ENCODE peak calls at places on chromosome 1, in nine cellular contexts. G is activated T-cell treated with anti-CD3 and anti-CD28 coated beads for 24 hours; Y is HT1080; F is activated naive CD8-positive, alpha-beta T cell treated with anti-CD3 and anti-CD28 coated beads, Interleukin-2, amount 50 U/mL, for 16 hours; D is anterior cingulate cortex; U is HuH-7.5; C is dermis microvascular lymphatic vessel endothelial cell; Z is activated CD4-positive, alpha-beta T cell treated with anti-CD3 and anti-CD28 coated beads, Interleukin-2, amount 10 ng/mL, durations not matched to agents 24 days and 14 days; A is stimulated activated naive CD4-positive, alpha-beta T cell treated with Interleukin-2 at 50 U/mL for 16 hours. E is an unnamed sample.

GRCh38 chr1:228263636-228264035 is 55.8 kb downstream of the OBSCN start:
- DNase-seq in G (no peak), Y (no peak), F (no peak), D (no peak), U (no peak), C (no peak), Z (no peak), A (no peak), E (no peak)

GRCh38 chr1:13948851-13949490 is 249.0 kb downstream of the PRDM2 start:
- DNase-seq in G (no peak), Y (no peak), F (no peak), D (no peak), U (no peak), C (no peak), Z (no peak), A (no peak), E (no peak)

GRCh38 chr1:193406901-193407300 is 220.5 kb upstream of the B3GALT2 start:
- DNase-seq in G (no peak), Y (peak; percentile 46), F (no peak), D (no peak), U (no peak), C (peak; percentile 61), Z (peak; percentile 70), A (no peak), E (no peak)

GRCh38 chr1:115089443-115090340 is at the start of gene TSPAN2:
- DNase-seq in G (peak; percentile 20), Y (no peak), F (no peak), D (no peak), U (peak; percentile 40), C (peak; percentile 32), Z (peak; percentile 81), A (peak; percentile 37), E (no peak)

GRCh38 chr1:7783178-7783711 is 846 bp upstream of the PER3 start:
- DNase-seq in G (peak; percentile 16), Y (peak; percentile 70), F (no peak), D (peak; percentile 53), U (peak; percentile 72), C (peak; percentile 61), Z (no peak), A (peak; percentile 67), E (no peak)

GRCh38 chr1:203306089-203306969 is 1.0 kb downstream of the BTG2 start:
- DNase-seq in G (no peak), Y (peak; percentile 67), F (no peak), D (peak; percentile 83), U (peak; percentile 43), C (peak; percentile 86), Z (peak; percentile 84), A (peak; percentile 31), E (peak; percentile 33)

GRCh38 chr1:47624531-47624930 is 186.7 kb downstream of the FOXD2 start:
- DNase-seq in G (no peak), Y (no peak), F (no peak), D (no peak), U (no peak), C (no peak), Z (no peak), A (no peak), E (no peak)

GRCh38 chr1:221302357-221303147 is 423.3 kb downstream of the HLX start:
- DNase-seq in G (no peak), Y (no peak), F (no peak), D (no peak), U (no peak), C (no peak), Z (no peak), A (no peak), E (no peak)

GRCh38 chr1:207261971-207262370 is 59.5 kb upstream of the CD55 start:
- DNase-seq in G (no peak), Y (no peak), F (no peak), D (no peak), U (no peak), C (no peak), Z (no peak), A (no peak), E (no peak)

GRCh38 chr1:205270764-205271163 is 43.0 kb downstream of the TMCC2 start:
- DNase-seq in G (no peak), Y (peak; percentile 83), F (no peak), D (peak; percentile 71), U (no peak), C (peak; percentile 73), Z (no peak), A (no peak), E (no peak)

GRCh38 chr1:71462247-71462646 is 381.4 kb upstream of the ZRANB2 start:
- DNase-seq in G (no peak), Y (no peak), F (no peak), D (no peak), U (no peak), C (no peak), Z (no peak), A (no peak), E (no peak)

GRCh38 chr1:154240294-154240831 is 19.6 kb downstream of the UBAP2L start:
- DNase-seq in G (no peak), Y (no peak), F (no peak), D (no peak), U (no peak), C (no peak), Z (no peak), A (no peak), E (no peak)

GRCh38 chr1:1210726-1211540 is 3.0 kb downstream of the TNFRSF4 start:
- DNase-seq in G (no peak), Y (no peak), F (no peak), D (no peak), U (no peak), C (no peak), Z (no peak), A (no peak), E (no peak)

GRCh38 chr1:29563571-29563970 is 327.2 kb downstream of the PTPRU start:
- DNase-seq in G (no peak), Y (peak; percentile 87), F (no peak), D (no peak), U (no peak), C (peak; percentile 87), Z (no peak), A (no peak), E (no peak)

GRCh38 chr1:150555198-150555970 is 6.2 kb downstream of the ADAMTSL4 start:
- DNase-seq in G (no peak), Y (no peak), F (no peak), D (no peak), U (no peak), C (no peak), Z (no peak), A (no peak), E (no peak)